ENCODE peak calls at places on chromosome 14, in nine cellular contexts. R is adrenal gland; J is heart right ventricle; X is CD4-positive, alpha-beta T cell; S is heart left ventricle; U is HCT116; T is prostate gland; N is thoracic aorta; D is pancreas. B is an unnamed sample.

GRCh38 chr14:65150891-65151290 is 48.6 kb upstream of the MAX start:
- DNase-seq in R (no peak), J (no peak), X (no peak), S (no peak), U (no peak), T (no peak), N (no peak), D (no peak), B (no peak)

GRCh38 chr14:69268223-69268622 is 8.3 kb downstream of the GALNT16 start:
- DNase-seq in R (no peak), J (no peak), X (no peak), S (no peak), U (no peak), T (no peak), N (no peak), D (no peak), B (no peak)

GRCh38 chr14:98889836-98890185 is 382.2 kb downstream of the BCL11B start:
- DNase-seq in R (no peak), J (no peak), X (no peak), S (no peak), U (no peak), T (no peak), N (no peak), D (no peak), B (no peak)

GRCh38 chr14:73829526-73830431 is 21.9 kb upstream of the PTGR2 start:
- DNase-seq in R (peak; percentile 74), J (no peak), X (no peak), S (no peak), U (no peak), T (no peak), N (no peak), D (no peak), B (no peak)

GRCh38 chr14:92670967-92671366 is 77.5 kb downstream of the LGMN start:
- DNase-seq in R (no peak), J (no peak), X (no peak), S (no peak), U (no peak), T (no peak), N (no peak), D (no peak), B (no peak)

GRCh38 chr14:104389326-104390220 is 190.0 kb upstream of the C14orf180 start:
- DNase-seq in R (peak; percentile 29), J (no peak), X (no peak), S (no peak), U (no peak), T (no peak), N (no peak), D (peak; percentile 25), B (no peak)

GRCh38 chr14:30283822-30284446 is 275.0 kb upstream of the G2E3 start:
- DNase-seq in R (peak; percentile 57), J (no peak), X (no peak), S (no peak), U (peak; percentile 19), T (no peak), N (no peak), D (no peak), B (no peak)

GRCh38 chr14:72961579-72962335 is 35.5 kb downstream of the DCAF4 start:
- DNase-seq in R (no peak), J (no peak), X (no peak), S (no peak), U (peak; percentile 81), T (no peak), N (no peak), D (no peak), B (no peak)

GRCh38 chr14:34498684-34499412 is 36.8 kb upstream of the SPTSSA start:
- DNase-seq in R (peak; percentile 60), J (no peak), X (no peak), S (no peak), U (peak; percentile 40), T (peak; percentile 22), N (no peak), D (no peak), B (no peak)

GRCh38 chr14:95233702-95234241 is 76.4 kb upstream of the DICER1 start:
- DNase-seq in R (peak; percentile 63), J (peak; percentile 62), X (no peak), S (peak; percentile 88), U (no peak), T (no peak), N (no peak), D (no peak), B (no peak)

GRCh38 chr14:34403646-34404045 is 58.4 kb downstream of the SPTSSA start:
- DNase-seq in R (no peak), J (no peak), X (no peak), S (no peak), U (no peak), T (no peak), N (no peak), D (no peak), B (no peak)

DNA sequence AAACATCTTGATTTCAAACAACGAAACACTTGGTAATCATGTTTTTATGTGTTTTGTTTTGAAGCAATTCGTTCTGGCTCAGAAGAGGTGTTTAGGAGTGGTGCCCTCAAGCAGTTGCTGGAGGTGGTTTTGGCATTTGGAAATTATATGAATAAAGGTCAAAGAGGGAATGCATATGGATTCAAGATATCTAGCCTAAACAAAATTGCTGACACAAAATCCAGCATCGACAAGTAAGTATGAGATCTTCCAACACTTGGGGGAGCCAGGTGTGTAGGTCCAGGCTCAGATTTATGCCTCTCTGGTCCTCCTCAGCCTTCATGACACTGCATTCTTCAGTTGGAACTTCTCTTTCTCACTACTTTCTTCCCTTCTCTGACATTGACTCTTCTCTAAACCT is 110.1 kb downstream of the GPR135 start:
- DNase-seq in R (no peak), J (no peak), X (no peak), S (no peak), U (no peak), T (no peak), N (no peak), D (no peak), B (no peak)
- TF ChIP-seq CTCF in R (no peak), J (no peak), X (no peak), S (no peak), U (no peak), T (no peak), N (no peak), D (no peak), B (no peak)

GRCh38 chr14:41604793-41605534 is 1.7 kb upstream of the LRFN5 start:
- DNase-seq in R (peak; percentile 77), J (peak; percentile 43), X (no peak), S (peak; percentile 71), U (no peak), T (no peak), N (no peak), D (peak; percentile 61), B (no peak)

GRCh38 chr14:41606249-41607118 is at the start of gene LRFN5:
- DNase-seq in R (peak; percentile 66), J (peak; percentile 45), X (no peak), S (peak; percentile 61), U (no peak), T (no peak), N (no peak), D (peak; percentile 63), B (no peak)

GRCh38 chr14:41607966-41608663 is 1.4 kb downstream of the LRFN5 start:
- DNase-seq in R (no peak), J (no peak), X (no peak), S (no peak), U (no peak), T (no peak), N (no peak), D (peak; percentile 52), B (no peak)

GRCh38 chr14:41607119-41607785 is 576 bp downstream of the LRFN5 start:
- DNase-seq in R (peak; percentile 55), J (no peak), X (no peak), S (no peak), U (no peak), T (no peak), N (no peak), D (no peak), B (no peak)

DNA sequence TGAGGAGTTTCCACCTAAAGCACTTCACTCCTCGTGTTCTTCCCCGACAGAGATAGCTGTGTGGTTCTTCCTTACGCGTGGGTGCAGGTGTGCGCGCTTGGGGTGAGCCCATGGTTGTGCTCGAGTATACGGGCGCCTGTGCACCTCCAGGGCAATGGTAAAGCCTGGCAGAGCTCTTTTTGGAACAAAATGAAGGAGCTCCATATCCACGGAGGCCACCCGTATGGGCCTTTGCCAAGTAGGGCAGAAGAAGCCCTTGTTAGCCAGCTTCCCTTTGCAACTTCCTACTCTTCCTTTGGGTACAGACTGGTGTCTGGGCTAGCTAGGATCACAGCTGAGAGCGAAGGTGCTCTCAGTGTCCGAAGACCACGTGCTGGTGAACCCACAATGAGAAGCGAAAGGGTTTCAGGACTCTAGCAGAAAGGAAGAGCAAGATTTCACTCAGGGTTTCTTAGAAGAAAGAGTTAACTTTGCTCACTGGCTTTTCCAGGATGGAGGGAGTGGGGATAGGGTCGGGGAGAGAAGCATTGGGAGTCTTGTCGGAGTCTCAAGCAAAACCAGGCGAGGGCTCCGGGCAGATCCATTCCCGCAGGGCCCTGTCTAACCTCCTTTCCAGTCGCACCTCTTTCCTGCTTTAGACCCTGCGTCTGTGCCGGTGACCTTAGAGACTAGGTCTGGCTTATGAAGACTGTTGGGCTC is 977 bp upstream of the LRFN5 start:
- DNase-seq in R (peak; percentile 65), J (no peak), X (no peak), S (no peak), U (no peak), T (no peak), N (no peak), D (no peak), B (no peak)
- H3K27me3 ChIP-seq in R (no peaks in the 10 kb centered on the region), J (peaks cover 39% of the 10 kb centered on the region), X (peaks cover 70% of the 10 kb centered on the region), S (peaks cover 23% of the 10 kb centered on the region), U (no peaks in the 10 kb centered on the region), T (peaks cover 9% of the 10 kb centered on the region), N (peaks cover 6% of the 10 kb centered on the region), D (peaks cover 8% of the 10 kb centered on the region), B (peaks cover 75% of the 10 kb centered on the region)

DNA sequence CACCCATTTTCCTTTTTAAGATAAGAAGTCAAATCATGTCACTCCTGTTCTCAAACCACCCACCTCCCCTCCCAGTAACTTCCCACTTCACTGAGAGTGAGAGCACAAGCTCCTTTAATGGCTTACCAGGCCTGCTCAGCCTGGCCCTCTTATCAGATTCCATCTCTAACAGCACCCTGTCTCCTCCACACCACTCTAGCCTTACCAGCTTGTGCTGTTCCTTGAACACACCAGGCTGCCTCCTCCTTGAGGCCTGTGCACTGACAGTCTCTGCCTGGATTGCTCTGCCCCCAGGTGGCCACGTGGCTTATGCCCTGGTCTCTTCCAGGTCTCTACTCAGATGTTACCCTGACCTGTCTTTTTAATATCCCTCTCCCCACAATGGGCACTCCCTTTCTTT is 40.1 kb upstream of the EVL start:
- DNase-seq in R (peak; percentile 59), J (no peak), X (peak; percentile 17), S (no peak), U (peak; percentile 35), T (peak; percentile 34), N (no peak), D (no peak), B (no peak)
- TF ChIP-seq CTCF in R (peak; percentile 23), J (peak; percentile 18), X (no peak), S (peak; percentile 21), U (peak; percentile 59), T (peak; percentile 26), N (no peak), D (no peak), B (no peak)

GRCh38 chr14:97298775-97299174 is 501.6 kb downstream of the VRK1 start:
- DNase-seq in R (no peak), J (no peak), X (no peak), S (no peak), U (no peak), T (no peak), N (no peak), D (no peak), B (no peak)
- H3K27me3 ChIP-seq in R (peaks cover 10% of the 10 kb centered on the region), J (peaks cover 24% of the 10 kb centered on the region), X (no peaks in the 10 kb centered on the region), S (no peaks in the 10 kb centered on the region), U (no peaks in the 10 kb centered on the region), T (no peaks in the 10 kb centered on the region), N (no peaks in the 10 kb centered on the region), D (no peaks in the 10 kb centered on the region), B (no peaks in the 10 kb centered on the region)

GRCh38 chr14:77151245-77151644 is 9.7 kb upstream of the ZDHHC22 start:
- DNase-seq in R (peak; percentile 47), J (no peak), X (no peak), S (no peak), U (no peak), T (no peak), N (no peak), D (no peak), B (no peak)
- TF ChIP-seq CTCF in R (peak; percentile 29), J (peak; percentile 48), X (no peak), S (peak; percentile 24), U (peak; percentile 79), T (no peak), N (peak; percentile 8), D (no peak), B (no peak)